ENCODE peak calls at places on chromosomes 7 and 10, in four cellular contexts. R is K562, Z is GM12878, G is HL-60. P is an unnamed sample.
A peak's percentile ranks its signal among the peaks of the same experiment; 100 is the strongest.

GRCh38 chr7:135475521-135475920 is 34.4 kb downstream of the CNOT4 start:
- DNase-seq in R (no peak), Z (no peak), G (no peak), P (no peak)

GRCh38 chr7:5667391-5667790 is 114.1 kb downstream of the RNF216 start:
- DNase-seq in R (no peak), Z (no peak), G (peak; percentile 21), P (no peak)

GRCh38 chr10:131818510-131819234 is 82.1 kb upstream of the PPP2R2D start:
- DNase-seq in R (no peak), Z (no peak), G (no peak), P (peak; percentile 2)

GRCh38 chr7:101792051-101792651 is 25.3 kb upstream of the CUX1 start:
- DNase-seq in R (no peak), Z (no peak), G (no peak), P (no peak)

GRCh38 chr10:69086131-69086530 is 1.8 kb upstream of the SRGN start:
- DNase-seq in R (no peak), Z (no peak), G (no peak), P (no peak)

GRCh38 chr7:105896407-105896842 is 20.0 kb upstream of the ATXN7L1 start:
- DNase-seq in R (no peak), Z (no peak), G (no peak), P (no peak)

GRCh38 chr10:68139451-68140272 is 30.4 kb downstream of the MYPN start:
- DNase-seq in R (no peak), Z (no peak), G (no peak), P (no peak)

GRCh38 chr10:3000063-3000462 is 67.3 kb upstream of the PFKP start:
- DNase-seq in R (no peak), Z (no peak), G (no peak), P (no peak)

GRCh38 chr10:62005687-62006086 is 104.2 kb downstream of the ARID5B start:
- DNase-seq in R (no peak), Z (no peak), G (no peak), P (no peak)

GRCh38 chr7:151963895-151964870 is 7.9 kb downstream of the GALNTL5 start:
- DNase-seq in R (no peak), Z (no peak), G (no peak), P (no peak)

GRCh38 chr7:117092801-117093200 is 139.5 kb downstream of the ST7 start:
- DNase-seq in R (no peak), Z (no peak), G (no peak), P (no peak)

GRCh38 chr10:122475130-122475529 is 13.8 kb downstream of the HTRA1 start:
- DNase-seq in R (no peak), Z (no peak), G (no peak), P (no peak)

GRCh38 chr10:52316005-52316404 is 1.9 kb downstream of the DKK1 start:
- DNase-seq in R (no peak), Z (no peak), G (no peak), P (no peak)

GRCh38 chr10:46266506-46266985 is 20.3 kb upstream of the ANTXRL start:
- DNase-seq in R (no peak), Z (no peak), G (peak; percentile 50), P (no peak)

GRCh38 chr7:8831386-8831785 is 398.0 kb downstream of the NXPH1 start:
- DNase-seq in R (no peak), Z (no peak), G (no peak), P (no peak)

GRCh38 chr7:103714377-103714927 is 268.4 kb upstream of the SLC26A5 start:
- DNase-seq in R (no peak), Z (no peak), G (no peak), P (no peak)

DNA sequence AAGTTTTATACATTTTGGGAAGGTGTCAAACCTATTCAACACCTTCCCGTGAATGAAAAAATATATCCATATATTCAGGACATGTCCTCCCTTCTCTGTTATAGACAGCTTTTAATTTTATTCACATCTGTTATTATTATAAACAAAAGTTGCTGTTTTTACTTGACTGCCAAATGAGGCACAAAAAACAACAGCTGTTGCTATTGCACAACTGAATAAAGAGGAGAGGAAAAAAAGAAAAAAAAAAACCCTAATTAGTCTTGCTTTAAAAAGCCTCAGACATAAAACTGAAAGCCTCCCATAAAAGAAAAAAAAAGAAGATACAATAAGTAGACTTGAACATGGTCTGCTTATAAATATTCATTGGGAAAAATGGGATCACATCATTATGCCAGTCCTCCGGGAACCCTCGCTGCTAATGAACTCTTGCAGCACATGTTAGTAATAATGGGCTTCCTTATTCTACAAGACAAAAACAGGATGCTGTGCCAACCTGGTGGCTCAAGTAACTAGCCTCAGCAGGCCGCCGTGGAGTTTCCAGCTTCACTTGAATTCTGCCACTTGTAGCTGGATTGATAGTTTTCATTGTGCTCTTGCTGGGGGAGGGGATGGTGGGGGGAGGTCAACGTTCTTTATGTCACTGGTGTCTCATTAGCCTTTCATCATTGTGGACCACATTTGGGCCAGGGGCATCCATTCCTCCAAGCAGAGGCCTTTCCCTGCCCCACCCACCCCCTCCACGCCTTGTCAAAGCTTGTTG is 153.6 kb downstream of the BMPER start:
- DNase-seq in R (no peak), Z (no peak), G (no peak), P (no peak)
- TF ChIP-seq SPI1 in R (no peak), Z (no peak), G (no peak), P (no peak)

GRCh38 chr10:27448926-27449325 is 55.2 kb upstream of the RAB18 start:
- DNase-seq in R (no peak), Z (no peak), G (peak; percentile 30), P (no peak)
- TF ChIP-seq SPI1 in R (no peak), Z (no peak), G (no peak), P (no peak)

GRCh38 chr10:47299989-47300931 is at the start of gene GDF10:
- DNase-seq in R (no peak), Z (no peak), G (no peak), P (no peak)
- TF ChIP-seq SPI1 in R (no peak), Z (no peak), G (no peak), P (no peak)

GRCh38 chr7:43099750-43100149 is 12.7 kb upstream of the HECW1 start:
- DNase-seq in R (no peak), Z (no peak), G (no peak), P (no peak)

GRCh38 chr7:43110790-43111362 is 1.6 kb upstream of the HECW1 start:
- DNase-seq in R (no peak), Z (no peak), G (no peak), P (no peak)

GRCh38 chr7:43104874-43105520 is 7.5 kb upstream of the HECW1 start:
- DNase-seq in R (peak; percentile 15), Z (no peak), G (no peak), P (no peak)

GRCh38 chr7:43108255-43109011 is 4.0 kb upstream of the HECW1 start:
- DNase-seq in R (peak; percentile 65), Z (peak; percentile 31), G (peak; percentile 10), P (peak; percentile 30)

DNA sequence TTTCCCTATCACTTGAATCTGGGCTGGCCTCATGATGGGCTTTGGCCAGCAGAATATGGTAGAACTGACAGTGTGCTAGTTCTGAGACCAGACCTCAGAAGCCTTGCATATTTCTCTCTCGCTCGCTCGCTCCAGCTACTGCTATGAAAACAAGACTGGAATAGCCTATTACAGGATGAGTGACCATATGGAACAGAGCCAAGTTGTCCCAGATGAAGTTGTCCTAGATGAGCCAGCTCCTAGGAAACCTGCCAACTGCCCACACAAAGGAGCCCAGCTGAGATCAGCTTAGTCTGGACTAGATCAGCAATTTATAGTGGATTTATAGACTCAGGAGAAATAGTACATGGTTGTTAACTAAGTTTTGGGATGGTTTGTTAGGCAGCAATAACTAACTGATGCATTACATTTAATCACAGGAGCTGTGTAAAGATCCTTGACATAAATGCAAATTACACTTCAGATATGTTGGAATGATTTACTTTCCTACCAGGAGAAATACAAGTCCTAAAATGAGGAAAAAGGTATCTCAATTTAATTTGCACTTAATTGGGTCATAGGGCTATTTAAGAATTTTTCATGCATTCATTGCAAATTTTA is 6.8 kb upstream of the HECW1 start:
- DNase-seq in R (no peak), Z (no peak), G (no peak), P (no peak)
- TF ChIP-seq SPI1 in R (no peak), Z (no peak), G (no peak), P (no peak)

GRCh38 chr7:714251-714671 is 12.2 kb upstream of the DNAAF5 start:
- DNase-seq in R (no peak), Z (no peak), G (no peak), P (no peak)
- TF ChIP-seq SPI1 in R (no peak), Z (no peak), G (no peak), P (no peak)

GRCh38 chr7:142228681-142229080 is 29.2 kb downstream of the PRSS58 start:
- DNase-seq in R (no peak), Z (no peak), G (no peak), P (no peak)

DNA sequence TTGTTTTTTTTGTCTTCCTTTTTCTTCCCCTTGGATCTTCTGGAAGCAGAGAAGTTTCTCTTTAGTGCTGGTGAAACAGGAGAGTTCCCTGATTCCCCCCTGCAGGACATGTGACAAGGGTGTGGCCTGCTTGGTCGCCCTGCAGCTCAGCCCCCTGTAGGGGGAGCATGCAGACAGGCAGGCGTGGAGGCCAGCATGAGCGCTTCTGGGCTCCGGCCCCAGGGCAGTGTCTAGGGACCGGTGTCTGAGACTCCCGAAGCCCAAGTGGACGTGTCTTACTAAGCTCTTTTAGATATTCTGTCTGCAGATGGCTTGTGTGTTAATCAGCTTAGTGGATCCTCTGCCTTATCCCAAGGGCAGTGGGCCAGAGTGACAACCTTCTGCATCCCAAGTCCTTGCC is 26.1 kb downstream of the PRSS58 start:
- DNase-seq in R (peak; percentile 31), Z (no peak), G (no peak), P (no peak)
- TF ChIP-seq SPI1 in R (no peak), Z (no peak), G (no peak), P (no peak)

GRCh38 chr10:71567006-71567405 is 152.6 kb downstream of the C10orf105 start:
- DNase-seq in R (no peak), Z (no peak), G (no peak), P (no peak)

GRCh38 chr10:71562884-71563283 is 156.7 kb downstream of the C10orf105 start:
- DNase-seq in R (no peak), Z (no peak), G (no peak), P (no peak)

GRCh38 chr10:71562181-71562580 is 157.4 kb downstream of the C10orf105 start:
- DNase-seq in R (no peak), Z (no peak), G (no peak), P (no peak)

GRCh38 chr10:71565284-71566000 is 154.1 kb downstream of the C10orf105 start:
- DNase-seq in R (no peak), Z (no peak), G (no peak), P (no peak)

GRCh38 chr10:71564221-71564820 is 155.3 kb downstream of the C10orf105 start:
- DNase-seq in R (no peak), Z (no peak), G (no peak), P (no peak)
- TF ChIP-seq SPI1 in R (no peak), Z (no peak), G (no peak), P (no peak)

GRCh38 chr10:29648983-29649268 is 14.2 kb upstream of the SVIL start:
- DNase-seq in R (no peak), Z (no peak), G (no peak), P (no peak)
- TF ChIP-seq SPI1 in R (no peak), Z (no peak), G (no peak), P (no peak)

GRCh38 chr10:37488792-37489657 is 363.6 kb downstream of the ANKRD30A start:
- DNase-seq in R (no peak), Z (no peak), G (no peak), P (no peak)
- TF ChIP-seq SPI1 in R (no peak), Z (no peak), G (no peak), P (no peak)

GRCh38 chr10:54444184-54444583 is 356.8 kb downstream of the PCDH15 start:
- DNase-seq in R (no peak), Z (no peak), G (no peak), P (no peak)

GRCh38 chr10:54441286-54441685 is 359.7 kb downstream of the PCDH15 start:
- DNase-seq in R (no peak), Z (no peak), G (no peak), P (no peak)
- TF ChIP-seq SPI1 in R (no peak), Z (no peak), G (no peak), P (no peak)

P was measured in GM12891.